ENCODE peak calls at places on chromosomes 3 and 15, in nine cellular contexts. One of them, this sample, is unnamed.

GRCh38 chr3:113844622-113845222 is 6.1 kb downstream of the GRAMD1C start:
- DNase-seq in cardiac muscle cell: peak; percentile 37
- DNase-seq in lower lobe of right lung: no peak
- DNase-seq in HepG2: peak; percentile 39
- DNase-seq in H9: no peak
- DNase-seq in hepatocyte: peak; percentile 43
- DNase-seq in neural progenitor cell: peak; percentile 61
- DNase-seq in psoas muscle: no peak
- DNase-seq in heart right ventricle: no peak
- DNase-seq in this sample: no peak

GRCh38 chr3:71185733-71186455 is 397.6 kb downstream of the FOXP1 start:
- DNase-seq in psoas muscle: no peak
- DNase-seq in lower lobe of right lung: no peak
- DNase-seq in neural progenitor cell: no peak
- DNase-seq in H9: no peak
- DNase-seq in HepG2: no peak
- DNase-seq in heart right ventricle: no peak
- DNase-seq in hepatocyte: peak; percentile 31
- DNase-seq in cardiac muscle cell: no peak
- DNase-seq in this sample: no peak

GRCh38 chr3:82157952-82158351 is 396.5 kb upstream of the GBE1 start:
- DNase-seq in H9: no peak
- DNase-seq in neural progenitor cell: no peak
- DNase-seq in psoas muscle: no peak
- DNase-seq in cardiac muscle cell: no peak
- DNase-seq in HepG2: no peak
- DNase-seq in lower lobe of right lung: no peak
- DNase-seq in heart right ventricle: no peak
- DNase-seq in hepatocyte: no peak
- DNase-seq in this sample: no peak

GRCh38 chr3:121748638-121749275 is 784 bp downstream of the GOLGB1 start:
- DNase-seq in hepatocyte: peak; percentile 83
- DNase-seq in psoas muscle: no peak
- DNase-seq in H9: no peak
- DNase-seq in HepG2: peak; percentile 74
- DNase-seq in cardiac muscle cell: peak; percentile 75
- DNase-seq in heart right ventricle: no peak
- DNase-seq in neural progenitor cell: peak; percentile 78
- DNase-seq in lower lobe of right lung: peak; percentile 81
- DNase-seq in this sample: no peak

GRCh38 chr15:74307827-74308642 is 59.4 kb downstream of the CYP11A1 start:
- DNase-seq in H9: peak; percentile 67
- DNase-seq in hepatocyte: peak; percentile 70
- DNase-seq in HepG2: peak; percentile 33
- DNase-seq in cardiac muscle cell: peak; percentile 69
- DNase-seq in neural progenitor cell: peak; percentile 87
- DNase-seq in psoas muscle: no peak
- DNase-seq in heart right ventricle: peak; percentile 66
- DNase-seq in lower lobe of right lung: no peak
- DNase-seq in this sample: no peak

GRCh38 chr3:100650651-100651611 is 41.5 kb downstream of the ADGRG7 start:
- DNase-seq in psoas muscle: no peak
- DNase-seq in heart right ventricle: no peak
- DNase-seq in neural progenitor cell: no peak
- DNase-seq in HepG2: no peak
- DNase-seq in H9: no peak
- DNase-seq in hepatocyte: no peak
- DNase-seq in lower lobe of right lung: no peak
- DNase-seq in cardiac muscle cell: no peak
- DNase-seq in this sample: no peak

GRCh38 chr3:30904986-30905385 is 10.5 kb upstream of the GADL1 start:
- DNase-seq in psoas muscle: no peak
- DNase-seq in heart right ventricle: no peak
- DNase-seq in neural progenitor cell: no peak
- DNase-seq in lower lobe of right lung: no peak
- DNase-seq in cardiac muscle cell: no peak
- DNase-seq in H9: no peak
- DNase-seq in hepatocyte: no peak
- DNase-seq in HepG2: no peak
- DNase-seq in this sample: no peak

GRCh38 chr15:51405646-51406194 is 64.3 kb downstream of the GLDN start:
- DNase-seq in HepG2: no peak
- DNase-seq in lower lobe of right lung: no peak
- DNase-seq in H9: peak; percentile 7
- DNase-seq in neural progenitor cell: no peak
- DNase-seq in heart right ventricle: no peak
- DNase-seq in psoas muscle: no peak
- DNase-seq in cardiac muscle cell: no peak
- DNase-seq in hepatocyte: no peak
- DNase-seq in this sample: no peak

GRCh38 chr3:190044142-190044541 is 76.6 kb downstream of the P3H2 start:
- DNase-seq in lower lobe of right lung: no peak
- DNase-seq in cardiac muscle cell: no peak
- DNase-seq in H9: no peak
- DNase-seq in heart right ventricle: no peak
- DNase-seq in HepG2: no peak
- DNase-seq in psoas muscle: no peak
- DNase-seq in neural progenitor cell: no peak
- DNase-seq in hepatocyte: no peak
- DNase-seq in this sample: no peak

GRCh38 chr3:4413467-4413866 is 53.6 kb downstream of the SUMF1 start:
- DNase-seq in heart right ventricle: no peak
- DNase-seq in neural progenitor cell: no peak
- DNase-seq in H9: no peak
- DNase-seq in HepG2: no peak
- DNase-seq in psoas muscle: no peak
- DNase-seq in cardiac muscle cell: no peak
- DNase-seq in hepatocyte: no peak
- DNase-seq in lower lobe of right lung: no peak
- DNase-seq in this sample: no peak

GRCh38 chr3:171095063-171095462 is 68.5 kb upstream of the SLC2A2 start:
- DNase-seq in HepG2: no peak
- DNase-seq in psoas muscle: no peak
- DNase-seq in lower lobe of right lung: no peak
- DNase-seq in cardiac muscle cell: no peak
- DNase-seq in H9: no peak
- DNase-seq in hepatocyte: no peak
- DNase-seq in heart right ventricle: no peak
- DNase-seq in neural progenitor cell: peak; percentile 22
- DNase-seq in this sample: no peak

GRCh38 chr3:132205609-132206008 is 111.6 kb upstream of the ACP3 start:
- DNase-seq in heart right ventricle: no peak
- DNase-seq in hepatocyte: no peak
- DNase-seq in lower lobe of right lung: no peak
- DNase-seq in HepG2: no peak
- DNase-seq in psoas muscle: no peak
- DNase-seq in H9: no peak
- DNase-seq in cardiac muscle cell: no peak
- DNase-seq in neural progenitor cell: no peak
- DNase-seq in this sample: no peak

DNA sequence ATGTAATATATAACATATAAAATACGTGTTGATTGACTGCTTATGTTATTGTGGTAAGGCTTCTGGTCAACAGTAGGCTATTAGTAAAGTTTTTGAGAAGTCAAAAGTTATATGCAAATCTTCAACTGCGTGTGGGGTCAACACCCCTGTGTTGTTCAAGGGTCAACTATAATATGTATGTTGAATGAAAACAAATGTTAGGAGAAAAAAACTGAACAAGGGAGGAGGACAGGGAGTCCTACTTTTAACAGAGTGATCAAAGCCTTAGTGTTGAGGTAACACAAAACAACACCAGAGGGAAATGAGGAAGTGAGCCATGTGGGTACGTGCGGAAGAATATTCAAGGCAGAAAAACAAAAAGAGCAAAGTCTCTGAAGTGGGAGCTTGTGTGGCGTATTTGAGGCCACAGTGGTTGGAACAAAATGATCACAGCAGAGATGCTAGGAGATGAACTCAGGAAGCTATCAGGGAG is 62.5 kb downstream of the SFMBT1 start:
- DNase-seq in H9: no peak
- DNase-seq in cardiac muscle cell: no peak
- DNase-seq in heart right ventricle: no peak
- DNase-seq in hepatocyte: no peak
- DNase-seq in psoas muscle: no peak
- DNase-seq in HepG2: no peak
- DNase-seq in lower lobe of right lung: no peak
- DNase-seq in neural progenitor cell: no peak
- DNase-seq in this sample: no peak
- H3K4me1 ChIP-seq in H9: no peaks in the 10 kb centered on the region
- H3K4me1 ChIP-seq in cardiac muscle cell: no peaks in the 10 kb centered on the region
- H3K4me1 ChIP-seq in heart right ventricle: no peaks in the 10 kb centered on the region
- H3K4me1 ChIP-seq in hepatocyte: no peaks in the 10 kb centered on the region
- H3K4me1 ChIP-seq in psoas muscle: peaks cover 33% of the 10 kb centered on the region
- H3K4me1 ChIP-seq in HepG2: peaks cover 13% of the 10 kb centered on the region
- H3K4me1 ChIP-seq in lower lobe of right lung: peaks cover 12% of the 10 kb centered on the region
- H3K4me1 ChIP-seq in neural progenitor cell: no peaks in the 10 kb centered on the region
- H3K4me1 ChIP-seq in this sample: no peaks in the 10 kb centered on the region

DNA sequence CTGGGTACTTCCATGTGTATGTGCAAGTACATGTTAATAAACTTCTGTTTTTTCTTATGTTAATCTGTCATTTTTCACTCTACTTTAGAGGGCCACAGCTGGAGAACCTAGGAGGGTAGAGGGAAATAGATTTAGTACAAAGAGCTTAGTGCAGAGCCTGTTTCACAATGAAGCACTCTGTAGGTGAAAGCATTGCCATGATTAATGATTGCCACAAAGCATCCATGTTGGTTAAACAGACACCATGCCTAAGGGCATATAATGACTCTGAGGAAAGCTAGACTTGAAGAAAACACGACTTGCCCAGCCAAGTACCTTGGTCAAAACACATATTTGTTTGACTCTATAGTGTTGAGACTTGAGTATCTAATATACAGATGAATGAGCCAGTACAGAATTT is 338.4 kb downstream of the FHIT start:
- DNase-seq in neural progenitor cell: no peak
- DNase-seq in psoas muscle: no peak
- DNase-seq in hepatocyte: no peak
- DNase-seq in H9: no peak
- DNase-seq in cardiac muscle cell: no peak
- DNase-seq in lower lobe of right lung: no peak
- DNase-seq in heart right ventricle: no peak
- DNase-seq in HepG2: no peak
- DNase-seq in this sample: no peak
- TF ChIP-seq CTCF in neural progenitor cell: no peak
- TF ChIP-seq CTCF in psoas muscle: no peak
- TF ChIP-seq CTCF in hepatocyte: no peak
- TF ChIP-seq CTCF in H9: no peak
- TF ChIP-seq CTCF in cardiac muscle cell: no peak
- TF ChIP-seq CTCF in lower lobe of right lung: no peak
- TF ChIP-seq CTCF in heart right ventricle: no peak
- TF ChIP-seq CTCF in HepG2: no peak
- TF ChIP-seq CTCF in this sample: no peak

DNA sequence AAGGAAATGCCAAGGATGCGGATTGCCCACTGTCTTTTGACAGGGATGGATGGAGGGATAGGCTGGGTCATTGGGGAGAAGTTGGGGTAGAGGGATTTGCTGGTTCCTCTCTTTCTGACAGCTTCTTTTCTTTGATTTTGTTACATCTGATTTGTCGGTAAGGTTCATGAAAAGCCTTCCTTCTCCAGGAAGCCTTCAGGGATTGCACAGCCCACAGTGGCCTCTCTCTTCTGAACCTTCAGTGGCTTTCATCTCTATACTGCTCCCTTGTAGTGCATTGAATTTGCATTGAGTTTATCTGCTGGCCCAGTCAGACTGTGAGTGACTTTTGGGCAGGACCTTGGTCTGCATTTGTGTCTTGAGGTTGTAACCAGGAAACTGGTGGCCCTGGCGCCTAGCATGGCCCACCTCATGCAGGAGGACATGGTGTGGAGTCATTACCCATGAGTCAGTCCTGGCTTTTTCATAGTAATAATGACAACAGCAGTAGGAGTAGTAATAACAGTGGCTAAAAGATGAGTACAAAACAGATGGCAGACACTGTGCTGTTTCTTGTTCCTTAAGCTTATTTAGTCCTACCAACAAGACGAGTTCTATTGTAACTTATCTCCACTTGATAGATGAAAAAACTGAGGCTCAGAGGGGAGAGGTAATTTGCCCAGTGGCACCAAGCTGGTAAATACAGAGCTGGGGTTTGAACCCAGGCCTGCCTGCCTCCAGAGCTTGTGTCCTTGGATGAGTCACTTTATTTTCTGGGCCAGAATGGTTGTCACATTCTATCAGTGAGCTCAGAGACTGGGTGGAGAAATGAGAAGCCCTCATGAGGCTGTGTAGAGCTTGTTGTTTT is 28.4 kb downstream of the SMAD6 start:
- DNase-seq in H9: no peak
- DNase-seq in neural progenitor cell: no peak
- DNase-seq in heart right ventricle: no peak
- DNase-seq in hepatocyte: no peak
- DNase-seq in lower lobe of right lung: no peak
- DNase-seq in HepG2: no peak
- DNase-seq in psoas muscle: no peak
- DNase-seq in cardiac muscle cell: no peak
- DNase-seq in this sample: no peak
- H3K27ac ChIP-seq in H9: no peak overlapping the region
- H3K27ac ChIP-seq in neural progenitor cell: no peak overlapping the region
- H3K27ac ChIP-seq in heart right ventricle: no peak overlapping the region
- H3K27ac ChIP-seq in hepatocyte: peak overlapping the region; percentile 91
- H3K27ac ChIP-seq in lower lobe of right lung: no peak overlapping the region
- H3K27ac ChIP-seq in HepG2: no peak overlapping the region
- H3K27ac ChIP-seq in psoas muscle: no peak overlapping the region
- H3K27ac ChIP-seq in cardiac muscle cell: peak overlapping the region; percentile 86
- H3K27ac ChIP-seq in this sample: no peak overlapping the region

GRCh38 chr15:65084500-65085206 is 8.1 kb downstream of the KBTBD13 start:
- DNase-seq in heart right ventricle: no peak
- DNase-seq in H9: no peak
- DNase-seq in psoas muscle: no peak
- DNase-seq in cardiac muscle cell: no peak
- DNase-seq in hepatocyte: no peak
- DNase-seq in HepG2: peak; percentile 49
- DNase-seq in neural progenitor cell: no peak
- DNase-seq in lower lobe of right lung: peak; percentile 19
- DNase-seq in this sample: peak; percentile 38
- H3K4me1 ChIP-seq in heart right ventricle: peaks cover 80% of the 10 kb centered on the region
- H3K4me1 ChIP-seq in H9: peaks cover 16% of the 10 kb centered on the region
- H3K4me1 ChIP-seq in psoas muscle: peaks cover 61% of the 10 kb centered on the region
- H3K4me1 ChIP-seq in cardiac muscle cell: peaks cover 48% of the 10 kb centered on the region
- H3K4me1 ChIP-seq in hepatocyte: peaks cover 58% of the 10 kb centered on the region
- H3K4me1 ChIP-seq in HepG2: peaks cover 98% of the 10 kb centered on the region
- H3K4me1 ChIP-seq in neural progenitor cell: peaks cover 70% of the 10 kb centered on the region
- H3K4me1 ChIP-seq in lower lobe of right lung: peaks cover 80% of the 10 kb centered on the region
- H3K4me1 ChIP-seq in this sample: peaks cover 77% of the 10 kb centered on the region

GRCh38 chr3:62493116-62493801 is 119.9 kb upstream of the FEZF2 start:
- DNase-seq in H9: no peak
- DNase-seq in neural progenitor cell: peak; percentile 8
- DNase-seq in HepG2: no peak
- DNase-seq in heart right ventricle: no peak
- DNase-seq in hepatocyte: no peak
- DNase-seq in cardiac muscle cell: no peak
- DNase-seq in psoas muscle: no peak
- DNase-seq in lower lobe of right lung: no peak
- DNase-seq in this sample: no peak
- TF ChIP-seq CTCF in H9: peak; percentile 78
- TF ChIP-seq CTCF in neural progenitor cell: peak; percentile 66
- TF ChIP-seq CTCF in HepG2: no peak
- TF ChIP-seq CTCF in heart right ventricle: no peak
- TF ChIP-seq CTCF in hepatocyte: no peak
- TF ChIP-seq CTCF in cardiac muscle cell: peak; percentile 25
- TF ChIP-seq CTCF in psoas muscle: no peak
- TF ChIP-seq CTCF in lower lobe of right lung: no peak
- TF ChIP-seq CTCF in this sample: no peak

GRCh38 chr3:138360272-138361192 is 12.2 kb downstream of the MRAS start:
- DNase-seq in cardiac muscle cell: no peak
- DNase-seq in hepatocyte: no peak
- DNase-seq in lower lobe of right lung: no peak
- DNase-seq in H9: no peak
- DNase-seq in heart right ventricle: peak; percentile 73
- DNase-seq in neural progenitor cell: no peak
- DNase-seq in HepG2: no peak
- DNase-seq in psoas muscle: peak; percentile 85
- DNase-seq in this sample: peak; percentile 27
- H3K27ac ChIP-seq in cardiac muscle cell: peak overlapping the region; percentile 45
- H3K27ac ChIP-seq in hepatocyte: no peak overlapping the region
- H3K27ac ChIP-seq in lower lobe of right lung: no peak overlapping the region
- H3K27ac ChIP-seq in H9: no peak overlapping the region
- H3K27ac ChIP-seq in heart right ventricle: peak overlapping the region; percentile 65
- H3K27ac ChIP-seq in neural progenitor cell: no peak overlapping the region
- H3K27ac ChIP-seq in HepG2: no peak overlapping the region
- H3K27ac ChIP-seq in psoas muscle: peak overlapping the region; percentile 69
- H3K27ac ChIP-seq in this sample: no peak overlapping the region

This sample was measured in upper lobe of right lung.